ENCODE peak calls at places on chromosomes 5 and 9, in five cellular contexts. C is gastrocnemius medialis, R is PC-9, O is uterus, S is heart right ventricle. A is an unnamed sample.

GRCh38 chr9:34170252-34170915 is 8.5 kb upstream of the UBAP1 start:
- DNase-seq in C (no peak), R (no peak), O (no peak), S (no peak), A (no peak)

GRCh38 chr9:97992219-97992618 is 9.1 kb downstream of the ANP32B start:
- DNase-seq in C (no peak), R (no peak), O (no peak), S (no peak), A (no peak)

GRCh38 chr5:124289122-124289521 is 457.3 kb downstream of the ZNF608 start:
- DNase-seq in C (no peak), R (no peak), O (peak; percentile 22), S (peak; percentile 42), A (no peak)

GRCh38 chr9:69431777-69432176 is 106.8 kb downstream of the ENTREP1 start:
- DNase-seq in C (no peak), R (no peak), O (no peak), S (no peak), A (no peak)

GRCh38 chr9:123761905-123762605 is 167.9 kb downstream of the DENND1A start:
- DNase-seq in C (no peak), R (no peak), O (no peak), S (no peak), A (no peak)

GRCh38 chr5:29296548-29296947 is 1896.9 kb upstream of the CDH6 start:
- DNase-seq in C (no peak), R (no peak), O (no peak), S (peak; percentile 4), A (no peak)

GRCh38 chr5:34597034-34597433 is 59.1 kb upstream of the RAI14 start:
- DNase-seq in C (no peak), R (no peak), O (no peak), S (no peak), A (no peak)

GRCh38 chr5:5340206-5340729 is 82.2 kb upstream of the ICE1 start:
- DNase-seq in C (peak; percentile 89), R (peak; percentile 61), O (peak; percentile 90), S (peak; percentile 40), A (no peak)

GRCh38 chr9:16675131-16675530 is 195.3 kb downstream of the BNC2 start:
- DNase-seq in C (no peak), R (no peak), O (no peak), S (no peak), A (no peak)

GRCh38 chr5:170491479-170491878 is 12.3 kb upstream of the KCNIP1 start:
- DNase-seq in C (no peak), R (peak; percentile 91), O (peak; percentile 19), S (no peak), A (no peak)

GRCh38 chr5:151071021-151071420 is 9.8 kb downstream of the TNIP1 start:
- DNase-seq in C (no peak), R (no peak), O (no peak), S (no peak), A (no peak)
- H3K36me3 ChIP-seq in C (no peaks in the 10 kb centered on the region), R (peaks cover 7% of the 10 kb centered on the region), O (no peaks in the 10 kb centered on the region), S (no peaks in the 10 kb centered on the region), A (peaks cover 10% of the 10 kb centered on the region)

GRCh38 chr5:130545291-130545690 is 619.8 kb downstream of the HINT1 start:
- DNase-seq in C (no peak), R (peak; percentile 74), O (no peak), S (no peak), A (no peak)
- TF ChIP-seq CTCF in C (no peak), R (no peak), O (no peak), S (no peak), A (no peak)

GRCh38 chr9:89449261-89449671 is 48.6 kb downstream of the SEMA4D start:
- DNase-seq in C (no peak), R (no peak), O (no peak), S (no peak), A (no peak)
- H3K36me3 ChIP-seq in C (no peaks in the 10 kb centered on the region), R (no peaks in the 10 kb centered on the region), O (no peaks in the 10 kb centered on the region), S (no peaks in the 10 kb centered on the region), A (peaks cover 4% of the 10 kb centered on the region)

DNA sequence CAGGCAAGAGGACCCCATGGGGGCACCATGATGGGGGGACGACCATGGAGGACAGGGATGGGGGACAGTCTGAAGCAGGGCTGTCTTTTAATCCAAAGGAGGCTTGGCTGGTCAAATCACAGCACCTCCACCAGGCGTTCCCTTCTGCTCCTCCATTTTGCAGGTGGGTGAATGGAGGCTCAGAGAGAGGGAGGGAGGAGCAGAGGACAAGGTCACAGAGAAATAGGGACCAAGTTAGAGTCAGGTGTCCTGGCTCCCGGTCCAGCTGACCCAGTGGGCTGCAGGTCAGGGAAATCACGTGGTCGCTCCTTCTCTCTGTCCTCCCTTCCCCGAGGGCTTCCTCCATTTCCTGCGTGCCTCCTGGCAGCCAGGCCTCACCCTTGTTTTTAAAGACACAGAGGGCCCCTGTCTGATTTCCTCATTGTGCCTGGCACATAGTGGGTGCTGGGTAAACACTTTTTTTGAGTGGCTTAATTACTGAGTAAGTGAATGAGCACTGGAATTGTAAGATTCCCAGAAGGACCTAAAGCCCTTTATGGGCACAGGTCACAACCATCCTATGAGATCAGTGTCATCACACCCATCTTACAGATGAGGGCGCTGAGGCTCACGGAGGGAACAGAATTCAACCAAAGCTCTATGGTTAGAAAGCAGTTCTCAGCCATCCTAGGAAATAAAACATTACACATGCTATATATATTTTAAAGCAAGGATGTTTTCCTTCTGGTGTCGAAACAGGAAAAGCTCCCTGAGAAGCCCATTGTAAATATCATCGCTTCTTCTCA is 156.2 kb upstream of the SMIM23 start:
- DNase-seq in C (no peak), R (no peak), O (no peak), S (no peak), A (no peak)
- TF ChIP-seq CTCF in C (no peak), R (no peak), O (no peak), S (no peak), A (no peak)